ENCODE peak calls at places on chromosomes 7 and 10, in six cellular contexts. X is iPS DF 6.9, J is ovary, E is PC-9, M is HCT116, L is left ventricle myocardium inferior. O is an unnamed sample.

GRCh38 chr7:2009541-2010001 is 223.2 kb downstream of the MAD1L1 start:
- DNase-seq in E (no peak), X (no peak), L (peak; percentile 82), J (no peak), M (no peak), O (peak; percentile 59)

GRCh38 chr10:8033812-8034665 is 20.4 kb upstream of the GATA3 start:
- DNase-seq in L (no peak), X (no peak), E (no peak), M (no peak), J (no peak), O (no peak)

GRCh38 chr10:102243304-102243703 is 2.0 kb upstream of the PITX3 start:
- DNase-seq in J (no peak), E (no peak), M (no peak), L (no peak), X (no peak), O (no peak)

GRCh38 chr10:133278577-133279265 is 2.1 kb upstream of the ADAM8 start:
- DNase-seq in J (no peak), E (peak; percentile 91), M (no peak), L (peak; percentile 56), X (no peak), O (peak; percentile 83)

GRCh38 chr7:75722381-75722780 is 16.4 kb downstream of the HIP1 start:
- DNase-seq in J (no peak), L (no peak), E (no peak), M (no peak), X (no peak), O (no peak)

GRCh38 chr7:130270947-130271790 is 4.5 kb downstream of the CPA2 start:
- DNase-seq in J (no peak), E (no peak), X (no peak), M (no peak), L (no peak), O (no peak)

GRCh38 chr10:13724484-13724883 is 137.7 kb downstream of the PRPF18 start:
- DNase-seq in M (no peak), E (no peak), J (peak; percentile 36), L (peak; percentile 58), X (no peak), O (no peak)

GRCh38 chr10:132700168-132701098 is 85.5 kb downstream of the NKX6-2 start:
- DNase-seq in M (no peak), L (peak; percentile 14), E (no peak), X (no peak), J (peak; percentile 51), O (peak; percentile 74)

GRCh38 chr10:78339251-78339650 is 305.6 kb downstream of the RPS24 start:
- DNase-seq in E (no peak), J (no peak), X (no peak), M (no peak), L (no peak), O (peak; percentile 13)

GRCh38 chr7:40599836-40600235 is 465.0 kb downstream of the SUGCT start:
- DNase-seq in E (no peak), M (no peak), L (no peak), J (no peak), X (no peak), O (no peak)

GRCh38 chr10:25933653-25934608 is at the start of gene MYO3A:
- DNase-seq in E (no peak), M (no peak), X (peak; percentile 13), J (no peak), L (no peak), O (peak; percentile 79)

GRCh38 chr7:52940511-52940910 is 94.9 kb upstream of the POM121L12 start:
- DNase-seq in X (no peak), L (no peak), E (no peak), J (no peak), M (no peak), O (no peak)

GRCh38 chr7:37224746-37225145 is 223.9 kb downstream of the ELMO1 start:
- DNase-seq in J (no peak), X (no peak), M (no peak), E (no peak), L (no peak), O (no peak)

GRCh38 chr7:149879271-149879711 is 5.5 kb downstream of the ATP6V0E2 start:
- DNase-seq in L (no peak), M (no peak), X (no peak), J (peak; percentile 11), E (no peak), O (peak; percentile 19)

GRCh38 chr7:134420509-134421125 is 38.3 kb downstream of the AKR1B1 start:
- DNase-seq in L (no peak), E (peak; percentile 46), M (peak; percentile 23), X (peak; percentile 31), J (no peak), O (no peak)

GRCh38 chr7:157493776-157494175 is 157.0 kb downstream of the DNAJB6 start:
- DNase-seq in X (no peak), E (no peak), J (no peak), M (no peak), L (no peak), O (no peak)

GRCh38 chr10:65931291-65932080 is 994.4 kb upstream of the LRRTM3 start:
- DNase-seq in J (no peak), M (no peak), L (no peak), X (no peak), E (no peak), O (no peak)

GRCh38 chr10:124511205-124512039 is 49.8 kb downstream of the LHPP start:
- DNase-seq in X (no peak), E (no peak), J (no peak), M (no peak), L (no peak), O (no peak)

GRCh38 chr10:6640433-6641040 is 60.5 kb upstream of the PRKCQ start:
- DNase-seq in X (no peak), M (no peak), L (no peak), E (no peak), J (no peak), O (no peak)

GRCh38 chr10:6643962-6644361 is 63.9 kb upstream of the PRKCQ start:
- DNase-seq in L (no peak), X (no peak), E (no peak), M (no peak), J (no peak), O (no peak)

GRCh38 chr10:6637053-6637452 is 57.0 kb upstream of the PRKCQ start:
- DNase-seq in J (no peak), L (no peak), X (no peak), E (no peak), M (no peak), O (no peak)

GRCh38 chr10:6647811-6648526 is 67.9 kb upstream of the PRKCQ start:
- DNase-seq in L (no peak), M (peak; percentile 22), E (peak; percentile 20), X (peak; percentile 81), J (no peak), O (peak; percentile 69)

DNA sequence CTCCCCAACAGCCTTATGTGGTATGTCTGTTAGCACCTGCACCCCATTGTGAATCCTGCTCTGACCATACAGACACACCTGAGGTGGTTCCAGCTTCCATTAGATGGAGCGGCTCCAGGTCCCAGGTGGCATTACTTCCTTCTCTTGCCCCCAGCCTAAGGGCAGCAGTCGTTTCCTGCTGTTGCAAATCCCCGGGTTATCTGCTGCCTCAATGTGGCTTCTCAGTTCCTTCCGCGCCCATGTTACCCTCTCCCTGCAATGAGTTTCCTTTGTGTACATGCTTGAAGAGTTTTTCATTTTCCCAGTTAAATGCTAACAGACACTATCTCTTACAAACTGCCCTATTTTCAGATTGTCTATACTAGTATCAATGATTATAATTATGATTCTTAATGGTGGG is 62.8 kb upstream of the PRKCQ start:
- DNase-seq in J (no peak), M (no peak), L (no peak), X (no peak), E (no peak), O (no peak)
- H3K27ac ChIP-seq in J (no peak overlapping the region), M (no peak overlapping the region), L (no peak overlapping the region), X (no peak overlapping the region), E (no peak overlapping the region), O (no peak overlapping the region)

GRCh38 chr10:80458263-80458625 is 4.1 kb downstream of the TSPAN14 start:
- DNase-seq in L (no peak), X (no peak), M (no peak), J (no peak), E (no peak), O (no peak)

GRCh38 chr10:80459047-80459865 is 5.1 kb downstream of the TSPAN14 start:
- DNase-seq in J (no peak), L (peak; percentile 65), E (peak; percentile 86), M (no peak), X (no peak), O (no peak)

GRCh38 chr10:80458638-80459037 is 4.5 kb downstream of the TSPAN14 start:
- DNase-seq in X (no peak), M (no peak), J (no peak), E (no peak), L (no peak), O (no peak)

GRCh38 chr10:80455461-80456345 is 1.6 kb downstream of the TSPAN14 start:
- DNase-seq in L (no peak), M (no peak), X (no peak), E (no peak), J (no peak), O (no peak)

GRCh38 chr10:80457554-80458262 is 3.6 kb downstream of the TSPAN14 start:
- DNase-seq in J (no peak), L (no peak), M (no peak), E (no peak), X (no peak), O (no peak)
- H3K27ac ChIP-seq in J (no peak overlapping the region), L (peak overlapping the region; percentile 100), M (peak overlapping the region; percentile 79), E (peak overlapping the region; percentile 82), X (no peak overlapping the region), O (peak overlapping the region; percentile 99)

GRCh38 chr10:103677486-103677885 is 177.9 kb downstream of the SH3PXD2A start:
- DNase-seq in M (no peak), L (no peak), E (no peak), J (no peak), X (no peak), O (no peak)

GRCh38 chr10:103680869-103681236 is 174.5 kb downstream of the SH3PXD2A start:
- DNase-seq in L (no peak), E (no peak), J (no peak), M (no peak), X (no peak), O (no peak)

GRCh38 chr10:103676851-103677417 is 178.4 kb downstream of the SH3PXD2A start:
- DNase-seq in M (no peak), E (no peak), J (peak; percentile 61), L (peak; percentile 54), X (no peak), O (peak; percentile 30)

GRCh38 chr10:103678104-103678526 is 177.3 kb downstream of the SH3PXD2A start:
- DNase-seq in X (no peak), L (peak; percentile 79), J (peak; percentile 91), E (no peak), M (no peak), O (peak; percentile 65)

DNA sequence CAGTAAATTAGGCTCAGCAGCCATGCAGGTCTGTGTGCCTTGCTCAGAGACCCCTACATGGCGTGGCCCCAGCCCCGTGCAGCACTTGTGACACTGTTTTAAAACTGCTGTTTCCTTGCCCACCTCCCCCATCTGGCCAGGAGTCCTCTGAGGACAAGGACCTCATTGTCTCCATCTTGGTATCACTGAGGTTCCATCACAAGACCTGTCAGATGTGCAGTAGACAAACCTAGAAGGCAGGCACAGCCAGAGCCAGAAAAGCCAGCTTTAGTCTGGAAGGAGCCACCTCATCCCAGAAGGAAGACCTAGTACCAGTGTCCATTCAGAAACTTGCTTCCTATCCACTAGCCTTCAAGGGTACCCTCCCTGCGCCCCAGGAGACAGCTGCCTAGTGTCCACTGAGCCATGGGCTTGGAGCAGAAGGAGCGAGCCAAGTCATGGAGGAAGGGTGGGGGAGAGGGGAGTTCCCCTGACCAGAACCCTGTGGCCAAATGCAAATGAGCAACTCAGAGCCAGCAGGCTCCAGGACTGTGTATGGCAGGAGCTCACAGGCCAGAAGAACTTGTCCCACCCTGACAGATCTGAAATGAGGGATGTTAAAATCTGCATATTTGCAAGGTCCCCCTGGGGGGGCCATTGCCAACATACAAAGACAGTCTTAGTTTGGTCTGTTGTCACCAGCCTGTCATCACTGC is 176.1 kb downstream of the SH3PXD2A start:
- DNase-seq in X (no peak), M (no peak), E (no peak), J (no peak), L (no peak), O (no peak)
- H3K27ac ChIP-seq in X (no peak overlapping the region), M (no peak overlapping the region), E (no peak overlapping the region), J (peak overlapping the region; percentile 49), L (peak overlapping the region; percentile 80), O (peak overlapping the region; percentile 75)

GRCh38 chr7:94590526-94591162 is 65.3 kb downstream of the SGCE start:
- DNase-seq in L (no peak), X (no peak), M (no peak), J (no peak), E (no peak), O (no peak)
- H3K27ac ChIP-seq in L (no peak overlapping the region), X (no peak overlapping the region), M (no peak overlapping the region), J (no peak overlapping the region), E (no peak overlapping the region), O (no peak overlapping the region)

O was measured in upper lobe of left lung.